ENCODE peak calls at places on chromosomes 11 and 22, in nine cellular contexts. M is GM23248, O is PC-9, N is PC-3, X is mammary epithelial cell, D is GM23338, Q is neural progenitor cell, C is astrocyte, R is fibroblast of lung. K is an unnamed sample.

GRCh38 chr22:22746963-22747933 is 102.8 kb downstream of the GGTLC2 start:
- DNase-seq in R (no peak), Q (no peak), C (no peak), O (no peak), X (no peak), D (peak; percentile 13), N (no peak), M (no peak), K (no peak)

GRCh38 chr11:19895776-19896175 is 183.1 kb downstream of the NAV2 start:
- DNase-seq in O (peak; percentile 56), X (peak; percentile 76), R (no peak), D (no peak), C (no peak), N (peak; percentile 52), M (no peak), Q (no peak), K (no peak)

GRCh38 chr22:41682033-41682807 is 6.4 kb downstream of the SNU13 start:
- DNase-seq in C (peak; percentile 80), D (peak; percentile 80), O (peak; percentile 64), R (peak; percentile 88), X (peak; percentile 75), M (peak; percentile 88), N (peak; percentile 85), Q (peak; percentile 83), K (peak; percentile 90)

GRCh38 chr11:57379732-57380131 is 1.2 kb downstream of the PRG3 start:
- DNase-seq in O (peak; percentile 47), N (peak; percentile 65), Q (peak; percentile 81), D (peak; percentile 93), C (peak; percentile 14), R (peak; percentile 29), X (no peak), M (peak; percentile 53), K (peak; percentile 25)

GRCh38 chr11:65121447-65121864 is 478 bp downstream of the FAU start:
- DNase-seq in O (no peak), C (no peak), R (no peak), M (peak; percentile 61), Q (peak; percentile 39), X (no peak), D (peak; percentile 35), N (no peak), K (no peak)

GRCh38 chr22:19527861-19528417 is 3.7 kb upstream of the CLDN5 start:
- DNase-seq in N (peak; percentile 69), O (no peak), C (peak; percentile 24), Q (no peak), M (peak; percentile 45), R (peak; percentile 38), D (no peak), X (peak; percentile 27), K (no peak)

GRCh38 chr22:50316114-50317065 is 8.9 kb upstream of the PLXNB2 start:
- DNase-seq in N (no peak), O (no peak), R (no peak), M (no peak), Q (no peak), X (no peak), D (no peak), C (no peak), K (no peak)

GRCh38 chr22:49540084-49540483 is 287.6 kb downstream of the BRD1 start:
- DNase-seq in R (no peak), C (no peak), Q (no peak), D (no peak), N (no peak), O (no peak), M (no peak), X (no peak), K (no peak)

GRCh38 chr11:27291302-27291889 is 71.6 kb downstream of the CCDC34 start:
- DNase-seq in N (peak; percentile 22), O (no peak), M (peak; percentile 12), Q (peak; percentile 21), D (peak; percentile 67), C (no peak), X (peak; percentile 62), R (no peak), K (no peak)

GRCh38 chr22:45202333-45203149 is 38.2 kb downstream of the KIAA0930 start:
- DNase-seq in O (no peak), M (no peak), D (no peak), R (no peak), X (peak; percentile 56), C (no peak), Q (no peak), N (no peak), K (no peak)

GRCh38 chr11:72036687-72037086 is 38.0 kb downstream of the IL18BP start:
- DNase-seq in Q (no peak), C (no peak), N (no peak), X (no peak), D (no peak), M (no peak), O (no peak), R (no peak), K (no peak)

GRCh38 chr11:61354208-61354607 is 7.5 kb downstream of the CYB561A3 start:
- DNase-seq in M (no peak), C (no peak), Q (no peak), N (no peak), R (no peak), O (no peak), D (no peak), X (no peak), K (no peak)

GRCh38 chr11:119741369-119742262 is 12.6 kb upstream of the NECTIN1 start:
- DNase-seq in O (no peak), N (peak; percentile 60), X (no peak), R (no peak), M (peak; percentile 45), Q (peak; percentile 79), D (peak; percentile 80), C (no peak), K (peak; percentile 20)
- TF ChIP-seq EZH2 in O (no peak), N (no peak), X (no peak), R (peak; percentile 22), M (no peak), Q (no peak), D (no peak), C (peak; percentile 37), K (no peak)

DNA sequence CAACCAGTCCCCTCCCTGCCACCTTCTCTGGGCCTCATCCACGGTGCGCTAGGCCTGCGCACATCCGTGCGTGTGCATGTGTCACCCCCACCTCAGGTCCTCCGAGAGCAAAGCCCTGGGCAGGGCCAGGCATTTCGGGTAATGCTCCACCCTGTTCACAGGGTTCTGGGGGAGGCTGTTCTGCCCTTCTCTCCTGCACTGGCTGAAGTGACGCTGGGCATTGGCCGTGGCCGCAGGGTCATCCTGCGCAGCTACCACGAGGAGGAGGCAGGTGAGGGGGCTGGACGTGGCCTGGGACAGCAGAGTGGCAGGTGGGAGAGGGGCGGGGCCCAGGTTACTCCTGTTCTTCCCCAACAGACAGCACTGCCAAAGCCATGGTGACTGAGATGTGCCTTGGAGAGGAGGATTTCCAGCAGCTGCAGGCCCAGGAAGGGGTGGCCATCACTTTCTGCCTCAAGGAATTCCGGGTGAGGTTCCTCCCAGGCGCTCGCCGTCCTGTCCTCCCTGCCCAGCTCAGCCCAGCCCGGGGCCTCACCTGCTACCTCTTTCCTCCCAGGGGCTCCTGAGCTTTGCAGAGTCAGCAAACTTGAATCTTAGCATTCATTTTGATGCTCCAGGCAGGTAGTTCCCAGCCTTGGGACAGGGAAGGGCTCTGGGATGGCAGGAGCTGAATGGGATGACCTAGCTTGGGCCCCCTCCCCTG is 3.9 kb downstream of the RAD9A start:
- DNase-seq in X (no peak), D (no peak), N (no peak), R (no peak), M (no peak), O (no peak), Q (no peak), C (no peak), K (no peak)
- H4K20me1 ChIP-seq in X (no peaks in the 10 kb centered on the region), D (peaks cover 7% of the 10 kb centered on the region), N (peaks cover 10% of the 10 kb centered on the region), R (no peaks in the 10 kb centered on the region), M (no peaks in the 10 kb centered on the region), O (peaks cover 3% of the 10 kb centered on the region), Q (peaks cover 14% of the 10 kb centered on the region), C (peaks cover 31% of the 10 kb centered on the region), K (no peaks in the 10 kb centered on the region)

GRCh38 chr11:106853850-106854401 is 164.3 kb downstream of the GUCY1A2 start:
- DNase-seq in R (no peak), C (no peak), O (no peak), M (no peak), X (no peak), Q (no peak), D (no peak), N (no peak), K (no peak)

GRCh38 chr11:106858200-106858599 is 160.1 kb downstream of the GUCY1A2 start:
- DNase-seq in Q (no peak), X (no peak), M (no peak), R (no peak), D (no peak), C (no peak), N (no peak), O (no peak), K (no peak)

DNA sequence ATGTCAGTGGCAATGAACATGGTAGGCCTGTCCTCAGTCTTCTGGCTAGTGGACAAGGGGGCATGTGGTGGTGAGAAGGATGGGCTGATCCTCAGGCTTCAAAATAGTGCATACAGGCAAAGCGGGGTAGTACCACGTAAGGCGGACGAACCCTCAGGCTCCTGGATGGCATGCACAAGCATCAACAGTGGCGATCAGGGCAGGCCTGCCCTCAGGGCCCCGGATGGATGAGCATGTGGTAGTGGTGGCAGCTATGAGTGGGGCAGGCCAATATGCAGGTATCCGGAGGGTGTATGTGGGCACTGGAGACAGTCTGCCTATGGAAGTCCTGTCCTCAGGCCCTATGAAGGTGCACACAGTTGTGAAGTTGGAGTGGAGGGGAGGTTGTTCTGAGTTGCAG is 163.8 kb downstream of the GUCY1A2 start:
- DNase-seq in N (no peak), D (no peak), X (no peak), R (no peak), Q (no peak), M (no peak), O (no peak), C (no peak), K (no peak)
- H3K27ac ChIP-seq in N (no peak overlapping the region), D (no peak overlapping the region), X (no peak overlapping the region), R (no peak overlapping the region), Q (no peak overlapping the region), M (no peak overlapping the region), O (no peak overlapping the region), C (no peak overlapping the region), K (no peak overlapping the region)

GRCh38 chr11:2830030-2830812 is 55.4 kb downstream of the CDKN1C start:
- DNase-seq in O (no peak), M (no peak), C (no peak), X (no peak), R (no peak), D (no peak), Q (no peak), N (no peak), K (no peak)
- TF ChIP-seq EZH2 in O (no peak), M (no peak), C (no peak), X (no peak), R (no peak), D (no peak), Q (no peak), N (no peak), K (no peak)

DNA sequence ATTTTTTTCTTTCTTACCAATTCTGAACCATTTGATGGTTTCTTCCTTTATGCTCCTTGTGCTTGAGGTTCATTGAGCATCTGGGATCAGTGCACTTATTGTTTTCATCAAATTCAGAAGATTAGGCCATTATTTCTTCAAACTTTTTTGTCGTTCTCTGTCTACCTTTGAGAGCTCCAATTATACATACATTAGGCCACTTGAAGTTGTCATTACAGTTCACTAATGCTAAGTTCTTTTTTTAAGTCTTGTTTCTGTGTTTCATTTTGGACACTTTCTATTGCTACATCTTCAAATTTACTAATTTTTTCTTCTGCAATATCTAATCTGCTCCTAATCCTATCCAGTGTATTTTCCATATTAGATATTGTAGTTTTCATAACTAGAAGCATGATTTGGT is 40.8 kb downstream of the CDPF1 start:
- DNase-seq in C (no peak), D (no peak), X (no peak), N (no peak), Q (no peak), M (peak; percentile 9), O (no peak), R (peak; percentile 9), K (no peak)
- H4K20me1 ChIP-seq in C (no peaks in the 10 kb centered on the region), D (no peaks in the 10 kb centered on the region), X (no peaks in the 10 kb centered on the region), N (no peaks in the 10 kb centered on the region), Q (no peaks in the 10 kb centered on the region), M (no peaks in the 10 kb centered on the region), O (no peaks in the 10 kb centered on the region), R (no peaks in the 10 kb centered on the region), K (no peaks in the 10 kb centered on the region)

GRCh38 chr11:2458321-2458720 is 13.5 kb downstream of the KCNQ1 start:
- DNase-seq in Q (no peak), M (no peak), N (no peak), O (no peak), X (no peak), D (no peak), C (no peak), R (no peak), K (no peak)
- H3K27ac ChIP-seq in Q (no peak overlapping the region), M (no peak overlapping the region), N (no peak overlapping the region), O (no peak overlapping the region), X (no peak overlapping the region), D (no peak overlapping the region), C (no peak overlapping the region), R (no peak overlapping the region), K (no peak overlapping the region)

K was measured in endothelial cell of umbilical vein.